ENCODE peak calls at places on chromosomes 2 and 18, in nine cellular contexts. I, M, K, Y, D, G, H, Z and E are unnamed samples.
A peak's percentile ranks its signal among the peaks of the same experiment; 100 is the strongest.

GRCh38 chr2:197885587-197885986 is 81.2 kb downstream of the PLCL1 start:
- DNase-seq in I (no peak), M (no peak), K (no peak), Y (no peak), D (no peak), G (no peak), H (peak; percentile 46), Z (no peak), E (no peak)

GRCh38 chr2:132691556-132691955 is 21.6 kb upstream of the LYPD1 start:
- DNase-seq in I (no peak), M (no peak), K (no peak), Y (no peak), D (no peak), G (no peak), H (no peak), Z (no peak), E (no peak)

GRCh38 chr2:164542584-164543021 is 78.7 kb downstream of the GRB14 start:
- DNase-seq in I (no peak), M (no peak), K (no peak), Y (no peak), D (peak; percentile 0), G (no peak), H (peak; percentile 86), Z (no peak), E (peak; percentile 70)

GRCh38 chr2:88188741-88189140 is 18.6 kb downstream of the THNSL2 start:
- DNase-seq in I (no peak), M (peak; percentile 82), K (no peak), Y (no peak), D (no peak), G (no peak), H (peak; percentile 32), Z (no peak), E (no peak)

GRCh38 chr18:74115046-74115445 is 32.6 kb downstream of the FBXO15 start:
- DNase-seq in I (no peak), M (no peak), K (no peak), Y (no peak), D (no peak), G (no peak), H (peak; percentile 72), Z (no peak), E (peak; percentile 71)

GRCh38 chr18:23963443-23964185 is 50.9 kb upstream of the TTC39C start:
- DNase-seq in I (no peak), M (no peak), K (no peak), Y (no peak), D (no peak), G (no peak), H (no peak), Z (no peak), E (no peak)

GRCh38 chr2:8985561-8986326 is 17.7 kb downstream of the MBOAT2 start:
- DNase-seq in I (no peak), M (peak; percentile 31), K (no peak), Y (no peak), D (no peak), G (no peak), H (peak; percentile 71), Z (no peak), E (peak; percentile 41)

GRCh38 chr2:129337076-129337475 is 642.4 kb upstream of the RAB6C start:
- DNase-seq in I (no peak), M (no peak), K (no peak), Y (no peak), D (no peak), G (no peak), H (no peak), Z (no peak), E (no peak)

GRCh38 chr2:25586726-25587144 is 86.6 kb downstream of the DTNB start:
- DNase-seq in I (no peak), M (no peak), K (no peak), Y (no peak), D (no peak), G (no peak), H (peak; percentile 54), Z (no peak), E (peak; percentile 3)

GRCh38 chr2:232982926-232983668 is 30.0 kb downstream of the NGEF start:
- DNase-seq in I (no peak), M (no peak), K (no peak), Y (no peak), D (no peak), G (peak; percentile 80), H (no peak), Z (peak; percentile 18), E (no peak)

GRCh38 chr2:142030735-142031134 is 100.1 kb downstream of the LRP1B start:
- DNase-seq in I (no peak), M (no peak), K (no peak), Y (no peak), D (no peak), G (no peak), H (no peak), Z (no peak), E (no peak)

GRCh38 chr2:231929961-231930600 is 3.9 kb upstream of the NPPC start:
- DNase-seq in I (no peak), M (no peak), K (no peak), Y (no peak), D (no peak), G (peak; percentile 90), H (no peak), Z (no peak), E (no peak)

GRCh38 chr2:144509001-144509545 is 10.8 kb downstream of the ZEB2 start:
- DNase-seq in I (no peak), M (no peak), K (no peak), Y (no peak), D (peak; percentile 22), G (no peak), H (no peak), Z (no peak), E (no peak)

GRCh38 chr18:53698907-53699306 is 525.6 kb downstream of the MBD2 start:
- DNase-seq in I (no peak), M (no peak), K (peak; percentile 22), Y (no peak), D (peak; percentile 5), G (peak; percentile 53), H (peak; percentile 37), Z (peak; percentile 56), E (no peak)

GRCh38 chr2:26139269-26140183 is 33.4 kb upstream of the GAREM2 start:
- DNase-seq in I (no peak), M (no peak), K (no peak), Y (no peak), D (no peak), G (peak; percentile 17), H (no peak), Z (no peak), E (no peak)

GRCh38 chr2:45554073-45554742 is 56.9 kb downstream of the SRBD1 start:
- DNase-seq in I (no peak), M (no peak), K (no peak), Y (no peak), D (no peak), G (no peak), H (peak; percentile 75), Z (no peak), E (peak; percentile 55)